ENCODE peak calls at places on chromosomes 2 and 18, in nine cellular contexts. One of them, this sample, is unnamed.
A peak's percentile ranks its signal among the peaks of the same experiment; 100 is the strongest.

GRCh38 chr2:197059498-197059897 is 133.0 kb upstream of the PGAP1 start:
- DNase-seq in BE2C: no peak
- DNase-seq in AG10803: no peak
- DNase-seq in osteoblast: no peak
- DNase-seq in HS-5: no peak
- DNase-seq in memory B cell: no peak
- DNase-seq in fibroblast of the aortic adventitia: no peak
- DNase-seq in AG09319: no peak
- DNase-seq in HEK293T: no peak
- DNase-seq in this sample: no peak

GRCh38 chr2:114316532-114317300 is 125.7 kb upstream of the DPP10 start:
- DNase-seq in BE2C: no peak
- DNase-seq in AG10803: no peak
- DNase-seq in osteoblast: no peak
- DNase-seq in HS-5: no peak
- DNase-seq in memory B cell: no peak
- DNase-seq in fibroblast of the aortic adventitia: no peak
- DNase-seq in AG09319: no peak
- DNase-seq in HEK293T: no peak
- DNase-seq in this sample: no peak

GRCh38 chr2:8743261-8743660 is 61.4 kb downstream of the ID2 start:
- DNase-seq in BE2C: no peak
- DNase-seq in AG10803: no peak
- DNase-seq in osteoblast: no peak
- DNase-seq in HS-5: no peak
- DNase-seq in memory B cell: no peak
- DNase-seq in fibroblast of the aortic adventitia: no peak
- DNase-seq in AG09319: no peak
- DNase-seq in HEK293T: no peak
- DNase-seq in this sample: no peak

GRCh38 chr2:11123856-11124759 is 31.2 kb upstream of the SLC66A3 start:
- DNase-seq in BE2C: peak; percentile 81
- DNase-seq in AG10803: peak; percentile 20
- DNase-seq in osteoblast: peak; percentile 85
- DNase-seq in HS-5: peak; percentile 3
- DNase-seq in memory B cell: peak; percentile 40
- DNase-seq in fibroblast of the aortic adventitia: peak; percentile 41
- DNase-seq in AG09319: peak; percentile 8
- DNase-seq in HEK293T: peak; percentile 86
- DNase-seq in this sample: peak; percentile 57

GRCh38 chr2:148813603-148814065 is 61.4 kb upstream of the KIF5C start:
- DNase-seq in BE2C: no peak
- DNase-seq in AG10803: no peak
- DNase-seq in osteoblast: no peak
- DNase-seq in HS-5: no peak
- DNase-seq in memory B cell: peak; percentile 39
- DNase-seq in fibroblast of the aortic adventitia: no peak
- DNase-seq in AG09319: no peak
- DNase-seq in HEK293T: no peak
- DNase-seq in this sample: peak; percentile 62

GRCh38 chr2:186459009-186459408 is 27.1 kb upstream of the ZC3H15 start:
- DNase-seq in BE2C: no peak
- DNase-seq in AG10803: peak; percentile 23
- DNase-seq in osteoblast: no peak
- DNase-seq in HS-5: no peak
- DNase-seq in memory B cell: no peak
- DNase-seq in fibroblast of the aortic adventitia: peak; percentile 44
- DNase-seq in AG09319: no peak
- DNase-seq in HEK293T: no peak
- DNase-seq in this sample: no peak

GRCh38 chr2:230871361-230872150 is 6.8 kb downstream of the ITM2C start:
- DNase-seq in BE2C: no peak
- DNase-seq in AG10803: no peak
- DNase-seq in osteoblast: peak; percentile 50
- DNase-seq in HS-5: no peak
- DNase-seq in memory B cell: no peak
- DNase-seq in fibroblast of the aortic adventitia: no peak
- DNase-seq in AG09319: no peak
- DNase-seq in HEK293T: no peak
- DNase-seq in this sample: no peak

GRCh38 chr2:44169155-44169898 is 652 bp downstream of the PPM1B start:
- DNase-seq in BE2C: peak; percentile 45
- DNase-seq in AG10803: peak; percentile 25
- DNase-seq in osteoblast: peak; percentile 83
- DNase-seq in HS-5: peak; percentile 25
- DNase-seq in memory B cell: peak; percentile 58
- DNase-seq in fibroblast of the aortic adventitia: peak; percentile 43
- DNase-seq in AG09319: no peak
- DNase-seq in HEK293T: peak; percentile 26
- DNase-seq in this sample: no peak

GRCh38 chr2:84971799-84972790 is 1.1 kb downstream of the KCMF1 start:
- DNase-seq in BE2C: peak; percentile 43
- DNase-seq in AG10803: peak; percentile 42
- DNase-seq in osteoblast: peak; percentile 92
- DNase-seq in HS-5: no peak
- DNase-seq in memory B cell: peak; percentile 76
- DNase-seq in fibroblast of the aortic adventitia: peak; percentile 35
- DNase-seq in AG09319: no peak
- DNase-seq in HEK293T: peak; percentile 51
- DNase-seq in this sample: peak; percentile 23

GRCh38 chr2:3745901-3746300 is 42.5 kb downstream of the DCDC2C start:
- DNase-seq in BE2C: peak; percentile 50
- DNase-seq in AG10803: no peak
- DNase-seq in osteoblast: no peak
- DNase-seq in HS-5: no peak
- DNase-seq in memory B cell: no peak
- DNase-seq in fibroblast of the aortic adventitia: no peak
- DNase-seq in AG09319: no peak
- DNase-seq in HEK293T: no peak
- DNase-seq in this sample: no peak

GRCh38 chr2:132668986-132669853 is 785 bp downstream of the LYPD1 start:
- DNase-seq in BE2C: no peak
- DNase-seq in AG10803: no peak
- DNase-seq in osteoblast: no peak
- DNase-seq in HS-5: no peak
- DNase-seq in memory B cell: no peak
- DNase-seq in fibroblast of the aortic adventitia: peak; percentile 34
- DNase-seq in AG09319: no peak
- DNase-seq in HEK293T: peak; percentile 21
- DNase-seq in this sample: no peak

GRCh38 chr18:77086656-77087390 is 45.8 kb downstream of the MBP start:
- DNase-seq in BE2C: no peak
- DNase-seq in AG10803: peak; percentile 11
- DNase-seq in osteoblast: no peak
- DNase-seq in HS-5: no peak
- DNase-seq in memory B cell: no peak
- DNase-seq in fibroblast of the aortic adventitia: peak; percentile 68
- DNase-seq in AG09319: no peak
- DNase-seq in HEK293T: no peak
- DNase-seq in this sample: no peak

GRCh38 chr2:177682768-177683472 is 290.3 kb downstream of the AGPS start:
- DNase-seq in BE2C: no peak
- DNase-seq in AG10803: no peak
- DNase-seq in osteoblast: no peak
- DNase-seq in HS-5: no peak
- DNase-seq in memory B cell: no peak
- DNase-seq in fibroblast of the aortic adventitia: no peak
- DNase-seq in AG09319: no peak
- DNase-seq in HEK293T: no peak
- DNase-seq in this sample: no peak

GRCh38 chr2:101307950-101308431 is 510 bp downstream of the RNF149 start:
- DNase-seq in BE2C: peak; percentile 12
- DNase-seq in AG10803: peak; percentile 15
- DNase-seq in osteoblast: no peak
- DNase-seq in HS-5: no peak
- DNase-seq in memory B cell: no peak
- DNase-seq in fibroblast of the aortic adventitia: peak; percentile 24
- DNase-seq in AG09319: no peak
- DNase-seq in HEK293T: peak; percentile 38
- DNase-seq in this sample: no peak

GRCh38 chr2:134120718-134121630 is 132.9 kb upstream of the MGAT5 start:
- DNase-seq in BE2C: peak; percentile 39
- DNase-seq in AG10803: peak; percentile 76
- DNase-seq in osteoblast: peak; percentile 98
- DNase-seq in HS-5: no peak
- DNase-seq in memory B cell: peak; percentile 57
- DNase-seq in fibroblast of the aortic adventitia: peak; percentile 65
- DNase-seq in AG09319: peak; percentile 39
- DNase-seq in HEK293T: peak; percentile 43
- DNase-seq in this sample: peak; percentile 60

GRCh38 chr2:174798801-174799200 is 34.5 kb upstream of the CHRNA1 start:
- DNase-seq in BE2C: no peak
- DNase-seq in AG10803: no peak
- DNase-seq in osteoblast: no peak
- DNase-seq in HS-5: no peak
- DNase-seq in memory B cell: no peak
- DNase-seq in fibroblast of the aortic adventitia: no peak
- DNase-seq in AG09319: no peak
- DNase-seq in HEK293T: no peak
- DNase-seq in this sample: no peak

GRCh38 chr2:219820767-219821166 is 193.3 kb downstream of the SLC4A3 start:
- DNase-seq in BE2C: no peak
- DNase-seq in AG10803: no peak
- DNase-seq in osteoblast: no peak
- DNase-seq in HS-5: no peak
- DNase-seq in memory B cell: no peak
- DNase-seq in fibroblast of the aortic adventitia: no peak
- DNase-seq in AG09319: no peak
- DNase-seq in HEK293T: no peak
- DNase-seq in this sample: no peak

GRCh38 chr2:38077431-38077769 is 1.4 kb upstream of the CYP1B1 start:
- DNase-seq in BE2C: no peak
- DNase-seq in AG10803: no peak
- DNase-seq in osteoblast: no peak
- DNase-seq in HS-5: no peak
- DNase-seq in memory B cell: no peak
- DNase-seq in fibroblast of the aortic adventitia: no peak
- DNase-seq in AG09319: no peak
- DNase-seq in HEK293T: no peak
- DNase-seq in this sample: no peak

GRCh38 chr2:71801969-71802368 is 345.7 kb downstream of the CYP26B1 start:
- DNase-seq in BE2C: peak; percentile 19
- DNase-seq in AG10803: peak; percentile 71
- DNase-seq in osteoblast: peak; percentile 95
- DNase-seq in HS-5: no peak
- DNase-seq in memory B cell: no peak
- DNase-seq in fibroblast of the aortic adventitia: peak; percentile 82
- DNase-seq in AG09319: no peak
- DNase-seq in HEK293T: peak; percentile 40
- DNase-seq in this sample: no peak

GRCh38 chr18:76619342-76620315 is 124.6 kb upstream of the ZNF516 start:
- DNase-seq in BE2C: no peak
- DNase-seq in AG10803: peak; percentile 49
- DNase-seq in osteoblast: no peak
- DNase-seq in HS-5: no peak
- DNase-seq in memory B cell: no peak
- DNase-seq in fibroblast of the aortic adventitia: peak; percentile 60
- DNase-seq in AG09319: peak; percentile 32
- DNase-seq in HEK293T: peak; percentile 21
- DNase-seq in this sample: no peak

GRCh38 chr2:157538073-157538472 is 90.6 kb downstream of the ACVR1C start:
- DNase-seq in BE2C: no peak
- DNase-seq in AG10803: no peak
- DNase-seq in osteoblast: no peak
- DNase-seq in HS-5: no peak
- DNase-seq in memory B cell: no peak
- DNase-seq in fibroblast of the aortic adventitia: no peak
- DNase-seq in AG09319: no peak
- DNase-seq in HEK293T: no peak
- DNase-seq in this sample: no peak

GRCh38 chr2:27807476-27807875 is 36.0 kb downstream of the MRPL33 start:
- DNase-seq in BE2C: peak; percentile 47
- DNase-seq in AG10803: peak; percentile 40
- DNase-seq in osteoblast: no peak
- DNase-seq in HS-5: no peak
- DNase-seq in memory B cell: no peak
- DNase-seq in fibroblast of the aortic adventitia: peak; percentile 51
- DNase-seq in AG09319: no peak
- DNase-seq in HEK293T: peak; percentile 39
- DNase-seq in this sample: no peak

GRCh38 chr2:172082944-172083718 is 2.2 kb upstream of the DLX1 start:
- DNase-seq in BE2C: no peak
- DNase-seq in AG10803: no peak
- DNase-seq in osteoblast: peak; percentile 93
- DNase-seq in HS-5: no peak
- DNase-seq in memory B cell: no peak
- DNase-seq in fibroblast of the aortic adventitia: peak; percentile 11
- DNase-seq in AG09319: no peak
- DNase-seq in HEK293T: no peak
- DNase-seq in this sample: no peak

GRCh38 chr2:18991177-18992168 is 366.9 kb downstream of the OSR1 start:
- DNase-seq in BE2C: no peak
- DNase-seq in AG10803: peak; percentile 98
- DNase-seq in osteoblast: no peak
- DNase-seq in HS-5: peak; percentile 83
- DNase-seq in memory B cell: no peak
- DNase-seq in fibroblast of the aortic adventitia: peak; percentile 98
- DNase-seq in AG09319: peak; percentile 61
- DNase-seq in HEK293T: no peak
- DNase-seq in this sample: no peak

GRCh38 chr18:23972416-23972815 is 42.1 kb upstream of the TTC39C start:
- DNase-seq in BE2C: no peak
- DNase-seq in AG10803: no peak
- DNase-seq in osteoblast: no peak
- DNase-seq in HS-5: no peak
- DNase-seq in memory B cell: no peak
- DNase-seq in fibroblast of the aortic adventitia: no peak
- DNase-seq in AG09319: no peak
- DNase-seq in HEK293T: no peak
- DNase-seq in this sample: no peak

GRCh38 chr2:209685963-209686362 is 85.7 kb upstream of the UNC80 start:
- DNase-seq in BE2C: no peak
- DNase-seq in AG10803: no peak
- DNase-seq in osteoblast: no peak
- DNase-seq in HS-5: no peak
- DNase-seq in memory B cell: no peak
- DNase-seq in fibroblast of the aortic adventitia: peak; percentile 31
- DNase-seq in AG09319: no peak
- DNase-seq in HEK293T: no peak
- DNase-seq in this sample: no peak

GRCh38 chr18:22559414-22560282 is 141.9 kb upstream of the CTAGE1 start:
- DNase-seq in BE2C: peak; percentile 80
- DNase-seq in AG10803: peak; percentile 66
- DNase-seq in osteoblast: peak; percentile 91
- DNase-seq in HS-5: no peak
- DNase-seq in memory B cell: no peak
- DNase-seq in fibroblast of the aortic adventitia: peak; percentile 89
- DNase-seq in AG09319: no peak
- DNase-seq in HEK293T: peak; percentile 77
- DNase-seq in this sample: no peak

GRCh38 chr2:127660291-127660578 is 14.3 kb downstream of the GPR17 start:
- DNase-seq in BE2C: no peak
- DNase-seq in AG10803: no peak
- DNase-seq in osteoblast: peak; percentile 38
- DNase-seq in HS-5: no peak
- DNase-seq in memory B cell: no peak
- DNase-seq in fibroblast of the aortic adventitia: no peak
- DNase-seq in AG09319: no peak
- DNase-seq in HEK293T: no peak
- DNase-seq in this sample: no peak

This sample was measured in GM18507.